ENCODE peak calls at places on chromosomes 4 and X, in eight cellular contexts. A is NCI-H1105, Y is kidney, F is heart left ventricle, H is adrenal gland, P is nucleus accumbens, N is fibroblast of lung, U is pancreas. L is an unnamed sample.

GRCh38 chr4:172786039-172786792 is 382.4 kb upstream of the GALNT7 start:
- DNase-seq in A (no peak), Y (no peak), F (no peak), H (peak), P (no peak), N (peak), U (no peak), L (no peak)

GRCh38 chrX:49877397-49878101 is 1.7 kb upstream of the USP27X start:
- DNase-seq in A (no peak), Y (no peak), F (no peak), H (no peak), P (no peak), N (no peak), U (no peak), L (no peak)

GRCh38 chrX:11665144-11666040 is at the start of gene ARHGAP6:
- DNase-seq in A (peak), Y (peak), F (peak), H (no peak), P (no peak), N (peak), U (peak), L (no peak)

GRCh38 chrX:133776072-133776471 is 209.3 kb downstream of the GPC3 start:
- DNase-seq in A (no peak), Y (no peak), F (no peak), H (peak), P (no peak), N (peak), U (peak), L (peak)

GRCh38 chr4:17554568-17554967 is 22.4 kb upstream of the LAP3 start:
- DNase-seq in A (no peak), Y (no peak), F (no peak), H (no peak), P (no peak), N (no peak), U (no peak), L (no peak)

GRCh38 chrX:40832723-40833122 is 97.4 kb upstream of the MED14 start:
- DNase-seq in A (no peak), Y (peak), F (no peak), H (no peak), P (no peak), N (no peak), U (no peak), L (no peak)

GRCh38 chr4:19689511-19689910 is 562.2 kb upstream of the SLIT2 start:
- DNase-seq in A (no peak), Y (no peak), F (no peak), H (no peak), P (no peak), N (peak), U (no peak), L (no peak)

GRCh38 chr4:26308573-26308972 is 12.2 kb upstream of the RBPJ start:
- DNase-seq in A (no peak), Y (no peak), F (no peak), H (no peak), P (no peak), N (no peak), U (no peak), L (no peak)